ENCODE peak calls at places on chromosomes 6 and 20, in eight cellular contexts. L is pancreas, N is AG04450, X is spleen, B is lower lobe of right lung, Z is body of pancreas, S is NB4, E is left ventricle myocardium inferior. K is an unnamed sample.

GRCh38 chr6:162917506-162917905 is 189.7 kb downstream of the PACRG start:
- DNase-seq in E (no peak), S (no peak), Z (no peak), N (no peak), B (no peak), X (no peak), L (no peak), K (no peak)

GRCh38 chr6:31831350-31832215 is 4.0 kb downstream of the HSPA1B start:
- DNase-seq in B (peak; percentile 37), Z (no peak), S (peak; percentile 67), N (no peak), E (no peak), L (no peak), X (peak; percentile 76), K (no peak)

GRCh38 chr6:151391021-151391470 is 313 bp downstream of the ZBTB2 start:
- DNase-seq in B (peak; percentile 83), S (peak; percentile 83), L (peak; percentile 79), Z (peak; percentile 78), X (peak; percentile 96), E (peak; percentile 82), N (peak; percentile 32), K (no peak)

GRCh38 chr6:52251113-52251512 is 6.8 kb upstream of the IL17F start:
- DNase-seq in E (no peak), S (no peak), B (no peak), Z (no peak), X (no peak), N (no peak), L (no peak), K (no peak)

GRCh38 chr6:132020138-132020551 is 69.0 kb upstream of the CCN2 start:
- DNase-seq in E (peak; percentile 22), S (no peak), L (peak; percentile 12), B (peak; percentile 45), N (no peak), Z (peak; percentile 14), X (no peak), K (no peak)

GRCh38 chr20:51091564-51092195 is 68.8 kb upstream of the KCNG1 start:
- DNase-seq in N (no peak), Z (no peak), E (no peak), S (no peak), X (no peak), L (no peak), B (no peak), K (no peak)

GRCh38 chr6:109239918-109240321 is 142.3 kb downstream of the CD164 start:
- DNase-seq in E (peak; percentile 30), B (no peak), X (no peak), L (no peak), N (no peak), Z (no peak), S (no peak), K (no peak)

GRCh38 chr6:48743738-48744137 is 632.7 kb upstream of the PTCHD4 start:
- DNase-seq in N (no peak), B (no peak), E (no peak), S (no peak), X (no peak), L (no peak), Z (no peak), K (no peak)

GRCh38 chr6:131116755-131117360 is 18.4 kb upstream of the AKAP7 start:
- DNase-seq in B (no peak), L (no peak), N (peak; percentile 11), E (no peak), S (peak; percentile 68), X (no peak), Z (no peak), K (no peak)

GRCh38 chr6:28809947-28810654 is 113.7 kb downstream of the TRIM27 start:
- DNase-seq in E (no peak), S (peak; percentile 62), Z (no peak), N (no peak), L (no peak), B (no peak), X (no peak), K (no peak)

GRCh38 chr6:22838346-22838745 is 269.0 kb downstream of the HDGFL1 start:
- DNase-seq in L (no peak), B (no peak), S (no peak), X (no peak), E (no peak), Z (no peak), N (no peak), K (no peak)

GRCh38 chr20:19223640-19224039 is 11.2 kb downstream of the SLC24A3 start:
- DNase-seq in L (no peak), S (no peak), E (no peak), N (no peak), Z (no peak), B (no peak), X (no peak), K (no peak)

GRCh38 chr6:82040405-82041221 is 206.9 kb downstream of the IBTK start:
- DNase-seq in E (no peak), N (peak; percentile 32), Z (peak; percentile 41), L (peak; percentile 38), B (no peak), X (no peak), S (peak; percentile 56), K (no peak)

GRCh38 chr6:166950443-166950821 is 5.9 kb downstream of the RNASET2 start:
- DNase-seq in S (no peak), X (peak; percentile 83), B (no peak), L (no peak), N (no peak), Z (no peak), E (no peak), K (no peak)

GRCh38 chr6:159693894-159694545 is 979 bp upstream of the SOD2 start:
- DNase-seq in S (peak; percentile 60), N (no peak), L (peak; percentile 59), X (no peak), Z (peak; percentile 67), E (no peak), B (no peak), K (no peak)

GRCh38 chr6:164130151-164130550 is 715.6 kb downstream of the QKI start:
- DNase-seq in L (no peak), S (no peak), N (no peak), Z (no peak), B (no peak), X (no peak), E (peak; percentile 54), K (no peak)

GRCh38 chr20:3871549-3872265 is 17.5 kb upstream of the PANK2 start:
- DNase-seq in E (no peak), N (no peak), L (no peak), X (no peak), B (no peak), Z (no peak), S (no peak), K (no peak)

GRCh38 chr20:41903614-41904013 is 285.4 kb upstream of the CHD6 start:
- DNase-seq in B (no peak), X (no peak), S (no peak), L (no peak), Z (no peak), E (no peak), N (no peak), K (no peak)

GRCh38 chr20:7094438-7094997 is 327.0 kb downstream of the BMP2 start:
- DNase-seq in L (peak; percentile 28), S (peak; percentile 72), Z (no peak), E (no peak), X (no peak), B (no peak), N (no peak), K (no peak)

GRCh38 chr20:38779247-38780097 is 26.0 kb upstream of the PPP1R16B start:
- DNase-seq in S (no peak), L (no peak), B (no peak), X (no peak), N (no peak), Z (no peak), E (no peak), K (no peak)

GRCh38 chr20:59788811-59789210 is 144.6 kb downstream of the SYCP2 start:
- DNase-seq in Z (no peak), S (no peak), N (no peak), B (no peak), L (no peak), E (no peak), X (no peak), K (no peak)

GRCh38 chr20:15378151-15378550 is 1040.7 kb upstream of the FLRT3 start:
- DNase-seq in Z (no peak), L (no peak), S (no peak), E (no peak), N (no peak), B (no peak), X (no peak), K (no peak)

GRCh38 chr6:139369568-139370046 is 4.8 kb downstream of the CITED2 start:
- DNase-seq in E (no peak), Z (peak; percentile 28), N (no peak), B (no peak), L (peak; percentile 20), X (no peak), S (peak; percentile 84), K (no peak)

GRCh38 chr6:54111341-54111740 is at the start of gene MLIP:
- DNase-seq in Z (no peak), X (no peak), L (no peak), B (no peak), N (no peak), E (no peak), S (no peak), K (no peak)

GRCh38 chr6:51077967-51078518 is 259.4 kb downstream of the TFAP2B start:
- DNase-seq in E (no peak), N (no peak), L (no peak), S (no peak), B (no peak), Z (no peak), X (no peak), K (no peak)

GRCh38 chr20:21496452-21496851 is 17.4 kb downstream of the NKX2-2 start:
- DNase-seq in N (no peak), B (no peak), S (no peak), E (no peak), X (no peak), L (no peak), Z (no peak), K (no peak)
- TF ChIP-seq CTCF in N (no peak), B (no peak), S (no peak), E (no peak), X (no peak), L (no peak), Z (no peak), K (no peak)

GRCh38 chr6:128655978-128656498 is 135.6 kb upstream of the PTPRK start:
- DNase-seq in N (peak; percentile 33), B (no peak), X (no peak), E (no peak), Z (no peak), L (no peak), S (no peak), K (peak; percentile 87)
- H3K4me3 ChIP-seq in N (no peak overlapping the region), B (no peak overlapping the region), X (no peak overlapping the region), E (no peak overlapping the region), Z (no peak overlapping the region), L (no peak overlapping the region), S (no peak overlapping the region), K (no peak overlapping the region)

GRCh38 chr6:152716322-152716721 is 18.6 kb downstream of the MYCT1 start:
- DNase-seq in S (no peak), E (no peak), L (no peak), X (no peak), N (no peak), B (no peak), Z (no peak), K (no peak)
- TF ChIP-seq CTCF in S (no peak), E (no peak), L (no peak), X (no peak), N (no peak), B (no peak), Z (no peak), K (no peak)

GRCh38 chr20:10619427-10619826 is 54.4 kb downstream of the JAG1 start:
- DNase-seq in L (no peak), E (no peak), X (no peak), Z (no peak), S (no peak), N (no peak), B (no peak), K (peak; percentile 84)
- H3K4me3 ChIP-seq in L (no peak overlapping the region), E (no peak overlapping the region), X (no peak overlapping the region), Z (no peak overlapping the region), S (no peak overlapping the region), N (no peak overlapping the region), B (no peak overlapping the region), K (no peak overlapping the region)

K was measured in kidney epithelial cell.